ENCODE peak calls at places on chromosomes 16 and 17, in seven cellular contexts. X, N, Q, I, O, M and T are unnamed samples. For H3K9me3, the result is how much of the 10 kb centered on the place peaks cover.

GRCh38 chr17:78132086-78132676 is 1.6 kb downstream of the TMC8 start:
- DNase-seq in X (peak), N (no peak), Q (peak), I (no peak), O (no peak), M (no peak), T (no peak)

GRCh38 chr17:79544142-79544914 is 66.5 kb downstream of the RBFOX3 start:
- DNase-seq in X (no peak), N (no peak), Q (no peak), I (no peak), O (no peak), M (no peak), T (no peak)

GRCh38 chr17:51848451-51848850 is 310.1 kb downstream of the CA10 start:
- DNase-seq in X (no peak), N (no peak), Q (no peak), I (no peak), O (no peak), M (no peak), T (no peak)

GRCh38 chr17:48113201-48113676 is 5.7 kb downstream of the SNX11 start:
- DNase-seq in X (peak), N (no peak), Q (peak), I (no peak), O (peak), M (no peak), T (no peak)

GRCh38 chr16:3879258-3879886 is 1.1 kb downstream of the CREBBP start:
- DNase-seq in X (no peak), N (no peak), Q (no peak), I (peak), O (peak), M (peak), T (no peak)

GRCh38 chr17:47953945-47954344 is 3.7 kb downstream of the PRR15L start:
- DNase-seq in X (no peak), N (no peak), Q (no peak), I (no peak), O (no peak), M (no peak), T (no peak)

GRCh38 chr17:41467546-41467945 is 360 bp upstream of the KRT32 start:
- DNase-seq in X (no peak), N (no peak), Q (no peak), I (no peak), O (no peak), M (no peak), T (no peak)

GRCh38 chr16:73215482-73216377 is 167.8 kb upstream of the ZFHX3 start:
- DNase-seq in X (no peak), N (peak), Q (no peak), I (no peak), O (no peak), M (no peak), T (no peak)

GRCh38 chr17:61805399-61805798 is 57.9 kb downstream of the BRIP1 start:
- DNase-seq in X (no peak), N (no peak), Q (no peak), I (no peak), O (no peak), M (no peak), T (no peak)

GRCh38 chr17:17681744-17682292 is 560 bp downstream of the RAI1 start:
- DNase-seq in X (peak), N (peak), Q (peak), I (peak), O (no peak), M (peak), T (no peak)

GRCh38 chr17:34974179-34974578 is 6.1 kb upstream of the LIG3 start:
- DNase-seq in X (no peak), N (no peak), Q (no peak), I (no peak), O (no peak), M (no peak), T (no peak)

GRCh38 chr17:45149669-45150603 is 1.7 kb downstream of the HEXIM1 start:
- DNase-seq in X (peak), N (peak), Q (no peak), I (peak), O (peak), M (peak), T (peak)

GRCh38 chr17:20171741-20172377 is 162.7 kb downstream of the SPECC1 start:
- DNase-seq in X (no peak), N (no peak), Q (no peak), I (no peak), O (no peak), M (no peak), T (no peak)

DNA sequence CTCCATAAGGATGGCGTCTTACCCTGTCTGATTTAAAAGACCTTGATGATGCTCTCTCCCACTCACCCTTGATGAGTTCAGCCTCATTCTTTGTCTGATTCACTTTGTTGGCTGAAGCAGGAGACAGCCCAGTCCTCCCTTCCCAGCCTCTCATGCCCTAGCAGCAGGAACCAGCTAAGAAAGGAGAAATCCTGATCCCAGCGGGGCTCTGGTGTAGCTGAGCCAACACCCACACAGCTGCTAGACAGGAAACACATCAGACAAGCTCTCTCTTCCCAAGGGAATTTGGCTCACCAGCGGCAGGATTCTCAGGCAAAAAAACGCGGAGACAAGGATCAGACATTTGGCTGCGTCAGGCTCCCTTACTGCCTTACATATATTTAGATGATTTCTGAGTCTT is 211.5 kb downstream of the CDH11 start:
- DNase-seq in X (no peak), N (peak), Q (no peak), I (peak), O (peak), M (peak), T (no peak)
- H3K9me3 ChIP-seq in X (under half), N (under half), Q (under half), I (under half), O (under half), M (under half), T (under half)

GRCh38 chr17:8927395-8927794 is 38.1 kb downstream of the PIK3R5 start:
- DNase-seq in X (no peak), N (no peak), Q (no peak), I (no peak), O (no peak), M (no peak), T (no peak)
- H3K9me3 ChIP-seq in X (under half), N (under half), Q (under half), I (under half), O (under half), M (under half), T (under half)

GRCh38 chr16:31833047-31833446 is 40.6 kb upstream of the ZNF267 start:
- DNase-seq in X (no peak), N (no peak), Q (no peak), I (no peak), O (no peak), M (no peak), T (no peak)
- H3K9me3 ChIP-seq in X (under half), N (under half), Q (under half), I (under half), O (under half), M (under half), T (under half)

DNA sequence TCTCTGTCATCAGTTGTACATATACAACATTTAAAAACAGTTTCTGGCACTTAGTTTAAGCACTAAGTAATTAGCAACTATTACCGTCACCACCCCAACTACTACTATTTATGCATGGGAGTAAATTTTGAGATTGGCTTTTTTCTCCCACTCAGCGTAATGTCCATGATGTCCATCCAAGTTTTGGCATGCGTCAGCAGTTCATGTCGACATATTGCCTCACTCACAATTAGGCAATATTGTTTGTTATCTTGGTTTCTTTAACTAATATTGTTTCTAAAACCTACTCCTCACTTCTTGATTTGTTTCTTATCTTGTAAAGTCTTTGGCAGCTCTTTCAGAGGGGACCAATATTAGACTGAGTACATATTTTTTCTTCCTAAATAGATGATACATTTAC is 131.3 kb downstream of the KCNJ18 start:
- DNase-seq in X (no peak), N (no peak), Q (no peak), I (no peak), O (no peak), M (no peak), T (no peak)
- H3K9me3 ChIP-seq in X (under half), N (under half), Q (under half), I (half or more), O (under half), M (under half), T (under half)